ENCODE peak calls at places on chromosome 12, in nine cellular contexts. B, J, D, T, Y, M, X, K and O are unnamed samples.

GRCh38 chr12:49708851-49709250 is 1.6 kb upstream of the FMNL3 start:
- DNase-seq in X (no peak), T (no peak), Y (no peak), B (no peak), K (no peak), D (no peak), J (no peak), M (no peak), O (no peak)

GRCh38 chr12:70982286-70982685 is 61.7 kb upstream of the PTPRR start:
- DNase-seq in X (no peak), B (no peak), D (no peak), Y (no peak), T (no peak), J (no peak), K (no peak), M (peak), O (no peak)

GRCh38 chr12:905273-906076 is 44.0 kb downstream of the RAD52 start:
- DNase-seq in B (no peak), D (no peak), J (no peak), K (no peak), T (no peak), M (no peak), Y (no peak), X (no peak), O (no peak)

GRCh38 chr12:62793256-62794217 is 141.4 kb downstream of the PPM1H start:
- DNase-seq in M (peak), Y (peak), B (peak), J (peak), X (peak), D (peak), T (peak), K (peak), O (peak)

GRCh38 chr12:24979286-24979685 is 30.4 kb upstream of the BCAT1 start:
- DNase-seq in K (peak), Y (no peak), T (no peak), D (no peak), M (no peak), X (no peak), B (no peak), J (no peak), O (no peak)

GRCh38 chr12:69991683-69992297 is 166.8 kb downstream of the MYRFL start:
- DNase-seq in T (no peak), D (no peak), X (no peak), J (no peak), Y (no peak), M (no peak), B (no peak), K (no peak), O (no peak)

GRCh38 chr12:77120156-77120555 is 54.8 kb upstream of the E2F7 start:
- DNase-seq in X (no peak), T (no peak), B (no peak), M (peak), J (no peak), K (no peak), Y (no peak), D (no peak), O (no peak)

GRCh38 chr12:12319501-12320322 is 30.3 kb downstream of the MANSC1 start:
- DNase-seq in J (no peak), D (no peak), Y (no peak), M (no peak), B (peak), T (no peak), X (no peak), K (no peak), O (no peak)

GRCh38 chr12:122730215-122731014 is at the start of gene HCAR1:
- DNase-seq in X (no peak), T (peak), Y (peak), M (peak), J (no peak), B (no peak), D (peak), K (no peak), O (no peak)

GRCh38 chr12:4810219-4810671 is 90.0 kb downstream of the GALNT8 start:
- DNase-seq in T (no peak), K (no peak), X (no peak), Y (no peak), B (no peak), M (no peak), D (no peak), J (no peak), O (no peak)

GRCh38 chr12:90622431-90622830 is 332.5 kb downstream of the CCER1 start:
- DNase-seq in D (no peak), B (no peak), M (peak), X (peak), J (no peak), K (no peak), Y (no peak), T (no peak), O (no peak)

GRCh38 chr12:2215709-2216560 is 163.1 kb downstream of the CACNA1C start:
- DNase-seq in Y (no peak), T (no peak), D (no peak), J (no peak), K (no peak), B (no peak), M (peak), X (no peak), O (no peak)